ENCODE peak calls at places on chromosomes 11 and 22, in ten cellular contexts. One of them, this sample, is unnamed.

GRCh38 chr11:6233984-6234313 is 487 bp downstream of the FHIP1B start:
- DNase-seq in tibial artery: no peak
- DNase-seq in IMR-90: no peak
- DNase-seq in fibroblast of lung: peak
- DNase-seq in osteoblast: peak
- DNase-seq in Peyer's patch: no peak
- DNase-seq in heart right ventricle: peak
- DNase-seq in esophagus squamous epithelium: no peak
- DNase-seq in pancreas: no peak
- DNase-seq in mammary epithelial cell: no peak
- DNase-seq in this sample: no peak

GRCh38 chr22:39469681-39470461 is 13.1 kb downstream of the MGAT3 start:
- DNase-seq in IMR-90: no peak
- DNase-seq in esophagus squamous epithelium: no peak
- DNase-seq in pancreas: peak
- DNase-seq in osteoblast: peak
- DNase-seq in fibroblast of lung: no peak
- DNase-seq in heart right ventricle: no peak
- DNase-seq in tibial artery: no peak
- DNase-seq in mammary epithelial cell: no peak
- DNase-seq in Peyer's patch: no peak
- DNase-seq in this sample: no peak

GRCh38 chr22:17090550-17090949 is 5.8 kb downstream of the IL17RA start:
- DNase-seq in mammary epithelial cell: no peak
- DNase-seq in pancreas: no peak
- DNase-seq in tibial artery: no peak
- DNase-seq in esophagus squamous epithelium: no peak
- DNase-seq in IMR-90: no peak
- DNase-seq in osteoblast: peak
- DNase-seq in Peyer's patch: no peak
- DNase-seq in fibroblast of lung: no peak
- DNase-seq in heart right ventricle: no peak
- DNase-seq in this sample: no peak

GRCh38 chr22:26674211-26675190 is 17.1 kb downstream of the MIAT start:
- DNase-seq in esophagus squamous epithelium: no peak
- DNase-seq in tibial artery: no peak
- DNase-seq in osteoblast: no peak
- DNase-seq in pancreas: no peak
- DNase-seq in IMR-90: no peak
- DNase-seq in mammary epithelial cell: peak
- DNase-seq in Peyer's patch: peak
- DNase-seq in heart right ventricle: no peak
- DNase-seq in fibroblast of lung: no peak
- DNase-seq in this sample: no peak

GRCh38 chr11:35174666-35175065 is 35.7 kb downstream of the CD44 start:
- DNase-seq in fibroblast of lung: peak
- DNase-seq in heart right ventricle: no peak
- DNase-seq in tibial artery: no peak
- DNase-seq in IMR-90: peak
- DNase-seq in esophagus squamous epithelium: no peak
- DNase-seq in mammary epithelial cell: no peak
- DNase-seq in pancreas: no peak
- DNase-seq in Peyer's patch: no peak
- DNase-seq in osteoblast: peak
- DNase-seq in this sample: no peak

GRCh38 chr11:112961146-112961668 is at the start of gene NCAM1:
- DNase-seq in fibroblast of lung: peak
- DNase-seq in mammary epithelial cell: peak
- DNase-seq in Peyer's patch: peak
- DNase-seq in esophagus squamous epithelium: no peak
- DNase-seq in heart right ventricle: peak
- DNase-seq in pancreas: peak
- DNase-seq in IMR-90: peak
- DNase-seq in tibial artery: no peak
- DNase-seq in osteoblast: peak
- DNase-seq in this sample: no peak

GRCh38 chr11:120168960-120169681 is 31.2 kb upstream of the TRIM29 start:
- DNase-seq in IMR-90: peak
- DNase-seq in fibroblast of lung: peak
- DNase-seq in esophagus squamous epithelium: no peak
- DNase-seq in tibial artery: peak
- DNase-seq in Peyer's patch: no peak
- DNase-seq in heart right ventricle: peak
- DNase-seq in osteoblast: peak
- DNase-seq in mammary epithelial cell: peak
- DNase-seq in pancreas: peak
- DNase-seq in this sample: peak

GRCh38 chr11:29321293-29322132 is 695.3 kb downstream of the KCNA4 start:
- DNase-seq in pancreas: no peak
- DNase-seq in heart right ventricle: no peak
- DNase-seq in osteoblast: no peak
- DNase-seq in Peyer's patch: no peak
- DNase-seq in esophagus squamous epithelium: no peak
- DNase-seq in fibroblast of lung: peak
- DNase-seq in IMR-90: peak
- DNase-seq in tibial artery: no peak
- DNase-seq in mammary epithelial cell: peak
- DNase-seq in this sample: no peak

GRCh38 chr11:119307219-119307618 is 9.7 kb downstream of the MCAM start:
- DNase-seq in tibial artery: peak
- DNase-seq in osteoblast: no peak
- DNase-seq in esophagus squamous epithelium: no peak
- DNase-seq in mammary epithelial cell: no peak
- DNase-seq in pancreas: no peak
- DNase-seq in IMR-90: no peak
- DNase-seq in Peyer's patch: no peak
- DNase-seq in fibroblast of lung: no peak
- DNase-seq in heart right ventricle: no peak
- DNase-seq in this sample: no peak

GRCh38 chr11:125926682-125927081 is 19.2 kb upstream of the VSIG10L2 start:
- DNase-seq in IMR-90: no peak
- DNase-seq in pancreas: no peak
- DNase-seq in fibroblast of lung: no peak
- DNase-seq in esophagus squamous epithelium: no peak
- DNase-seq in heart right ventricle: no peak
- DNase-seq in tibial artery: no peak
- DNase-seq in mammary epithelial cell: no peak
- DNase-seq in Peyer's patch: no peak
- DNase-seq in osteoblast: no peak
- DNase-seq in this sample: no peak

GRCh38 chr11:65576867-65577755 is 1.3 kb downstream of the EHBP1L1 start:
- DNase-seq in osteoblast: peak
- DNase-seq in mammary epithelial cell: peak
- DNase-seq in fibroblast of lung: peak
- DNase-seq in pancreas: peak
- DNase-seq in esophagus squamous epithelium: no peak
- DNase-seq in tibial artery: peak
- DNase-seq in heart right ventricle: peak
- DNase-seq in Peyer's patch: peak
- DNase-seq in IMR-90: peak
- DNase-seq in this sample: peak

GRCh38 chr11:106137061-106137460 is 59.6 kb downstream of the AASDHPPT start:
- DNase-seq in fibroblast of lung: peak
- DNase-seq in esophagus squamous epithelium: no peak
- DNase-seq in pancreas: no peak
- DNase-seq in heart right ventricle: no peak
- DNase-seq in Peyer's patch: no peak
- DNase-seq in IMR-90: no peak
- DNase-seq in osteoblast: no peak
- DNase-seq in mammary epithelial cell: no peak
- DNase-seq in tibial artery: no peak
- DNase-seq in this sample: no peak

GRCh38 chr11:23778971-23779370 is 717.9 kb upstream of the LUZP2 start:
- DNase-seq in heart right ventricle: no peak
- DNase-seq in IMR-90: peak
- DNase-seq in osteoblast: no peak
- DNase-seq in pancreas: no peak
- DNase-seq in Peyer's patch: no peak
- DNase-seq in esophagus squamous epithelium: no peak
- DNase-seq in mammary epithelial cell: no peak
- DNase-seq in fibroblast of lung: peak
- DNase-seq in tibial artery: no peak
- DNase-seq in this sample: no peak
- H3K4me3 ChIP-seq in heart right ventricle: no peak
- H3K4me3 ChIP-seq in IMR-90: no peak
- H3K4me3 ChIP-seq in osteoblast: no peak
- H3K4me3 ChIP-seq in pancreas: no peak
- H3K4me3 ChIP-seq in Peyer's patch: no peak
- H3K4me3 ChIP-seq in esophagus squamous epithelium: no peak
- H3K4me3 ChIP-seq in mammary epithelial cell: no peak
- H3K4me3 ChIP-seq in fibroblast of lung: no peak
- H3K4me3 ChIP-seq in tibial artery: no peak
- H3K4me3 ChIP-seq in this sample: no peak

DNA sequence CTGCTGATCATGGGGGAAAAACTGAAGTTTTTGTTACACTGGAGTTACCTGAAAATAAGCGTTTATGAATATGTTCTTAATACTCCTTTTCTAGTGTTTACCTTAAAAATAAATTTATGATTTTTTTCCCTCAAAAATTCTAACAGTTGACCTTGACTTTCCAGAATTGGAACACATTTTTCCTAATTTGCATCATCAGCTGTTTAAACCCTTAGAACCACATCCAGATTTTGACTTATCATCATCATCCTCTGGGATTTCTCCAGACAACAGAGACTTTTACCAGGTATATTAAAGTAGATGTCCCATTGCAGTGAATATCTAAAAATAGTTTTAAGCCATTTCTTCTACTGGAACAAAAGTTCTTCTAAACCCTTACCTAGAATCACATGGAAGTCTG is 17.2 kb downstream of the TAF1D start:
- DNase-seq in Peyer's patch: no peak
- DNase-seq in IMR-90: no peak
- DNase-seq in fibroblast of lung: no peak
- DNase-seq in pancreas: no peak
- DNase-seq in mammary epithelial cell: no peak
- DNase-seq in heart right ventricle: no peak
- DNase-seq in esophagus squamous epithelium: no peak
- DNase-seq in osteoblast: no peak
- DNase-seq in tibial artery: no peak
- DNase-seq in this sample: no peak
- H3K27ac ChIP-seq in Peyer's patch: no peak
- H3K27ac ChIP-seq in IMR-90: no peak
- H3K27ac ChIP-seq in fibroblast of lung: no peak
- H3K27ac ChIP-seq in pancreas: no peak
- H3K27ac ChIP-seq in mammary epithelial cell: no peak
- H3K27ac ChIP-seq in heart right ventricle: no peak
- H3K27ac ChIP-seq in esophagus squamous epithelium: no peak
- H3K27ac ChIP-seq in osteoblast: no peak
- H3K27ac ChIP-seq in tibial artery: no peak
- H3K27ac ChIP-seq in this sample: no peak

GRCh38 chr22:46294784-46295183 is 1.9 kb upstream of the GTSE1 start:
- DNase-seq in heart right ventricle: no peak
- DNase-seq in Peyer's patch: no peak
- DNase-seq in osteoblast: peak
- DNase-seq in pancreas: no peak
- DNase-seq in tibial artery: no peak
- DNase-seq in fibroblast of lung: no peak
- DNase-seq in esophagus squamous epithelium: no peak
- DNase-seq in IMR-90: no peak
- DNase-seq in mammary epithelial cell: no peak
- DNase-seq in this sample: no peak

GRCh38 chr22:46299101-46299500 is 2.4 kb downstream of the GTSE1 start:
- DNase-seq in esophagus squamous epithelium: no peak
- DNase-seq in IMR-90: no peak
- DNase-seq in Peyer's patch: no peak
- DNase-seq in tibial artery: no peak
- DNase-seq in heart right ventricle: no peak
- DNase-seq in osteoblast: peak
- DNase-seq in mammary epithelial cell: no peak
- DNase-seq in pancreas: no peak
- DNase-seq in fibroblast of lung: no peak
- DNase-seq in this sample: no peak

GRCh38 chr22:46295277-46295971 is 1.2 kb upstream of the GTSE1 start:
- DNase-seq in pancreas: no peak
- DNase-seq in mammary epithelial cell: no peak
- DNase-seq in heart right ventricle: no peak
- DNase-seq in Peyer's patch: no peak
- DNase-seq in fibroblast of lung: no peak
- DNase-seq in tibial artery: no peak
- DNase-seq in esophagus squamous epithelium: no peak
- DNase-seq in osteoblast: peak
- DNase-seq in IMR-90: no peak
- DNase-seq in this sample: no peak

GRCh38 chr22:46297151-46297819 is 615 bp downstream of the GTSE1 start:
- DNase-seq in tibial artery: no peak
- DNase-seq in fibroblast of lung: peak
- DNase-seq in IMR-90: peak
- DNase-seq in osteoblast: peak
- DNase-seq in esophagus squamous epithelium: no peak
- DNase-seq in Peyer's patch: no peak
- DNase-seq in pancreas: no peak
- DNase-seq in mammary epithelial cell: peak
- DNase-seq in heart right ventricle: no peak
- DNase-seq in this sample: no peak

DNA sequence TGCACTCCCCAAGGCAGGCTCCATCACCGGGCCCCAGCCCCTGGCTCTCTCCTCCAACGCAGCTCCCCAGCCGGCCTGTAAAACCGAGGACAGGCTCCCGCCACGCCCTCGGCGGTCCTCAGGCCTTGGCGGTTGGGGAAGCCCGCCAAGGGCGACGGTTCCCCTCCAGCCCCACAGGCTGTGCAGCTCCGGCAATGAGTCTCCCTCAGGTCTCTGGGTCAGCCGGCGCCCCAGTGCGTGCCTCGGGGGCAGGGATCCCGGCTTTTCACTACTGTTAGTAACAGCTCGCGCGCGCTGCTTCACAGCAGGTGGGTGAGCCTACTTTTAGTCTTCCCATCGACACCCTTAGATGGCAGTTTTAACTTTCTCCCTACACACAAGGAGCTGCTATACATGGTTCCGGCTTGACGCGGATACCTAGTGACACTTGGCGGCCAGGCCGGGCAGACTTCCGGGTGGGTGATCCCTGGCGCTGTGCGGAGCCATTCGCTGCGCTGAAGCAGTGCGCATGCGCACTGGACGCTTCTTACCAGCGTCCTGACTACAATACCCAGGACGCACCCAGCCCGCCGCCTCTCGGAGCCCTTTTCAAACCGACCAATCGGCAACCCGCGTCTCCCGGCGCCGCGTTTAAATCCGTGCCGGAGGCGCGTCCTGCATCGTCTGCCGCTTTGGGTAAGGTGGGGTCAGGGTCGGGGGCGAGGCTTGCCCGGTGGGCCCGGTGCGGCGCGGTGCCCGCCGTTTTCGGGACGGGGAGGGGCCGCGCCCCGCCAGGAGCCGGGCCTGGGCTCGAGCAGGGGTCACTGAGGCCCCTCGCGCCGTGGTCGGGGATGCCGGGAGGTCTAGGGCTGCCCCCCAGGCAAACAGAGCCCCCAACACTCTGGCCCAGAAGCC is at the start of gene GTSE1:
- DNase-seq in fibroblast of lung: peak
- DNase-seq in pancreas: peak
- DNase-seq in osteoblast: peak
- DNase-seq in Peyer's patch: peak
- DNase-seq in mammary epithelial cell: peak
- DNase-seq in IMR-90: peak
- DNase-seq in heart right ventricle: peak
- DNase-seq in tibial artery: peak
- DNase-seq in esophagus squamous epithelium: peak
- DNase-seq in this sample: peak
- TF ChIP-seq CTCF in fibroblast of lung: no peak
- TF ChIP-seq CTCF in pancreas: no peak
- TF ChIP-seq CTCF in osteoblast: peak
- TF ChIP-seq CTCF in Peyer's patch: peak
- TF ChIP-seq CTCF in mammary epithelial cell: peak
- TF ChIP-seq CTCF in IMR-90: peak
- TF ChIP-seq CTCF in heart right ventricle: peak
- TF ChIP-seq CTCF in tibial artery: no peak
- TF ChIP-seq CTCF in esophagus squamous epithelium: peak
- TF ChIP-seq CTCF in this sample: no peak

GRCh38 chr11:95068549-95068948 is 1.8 kb downstream of the SRSF8 start:
- DNase-seq in fibroblast of lung: peak
- DNase-seq in heart right ventricle: peak
- DNase-seq in Peyer's patch: peak
- DNase-seq in tibial artery: peak
- DNase-seq in esophagus squamous epithelium: peak
- DNase-seq in osteoblast: peak
- DNase-seq in pancreas: no peak
- DNase-seq in IMR-90: peak
- DNase-seq in mammary epithelial cell: peak
- DNase-seq in this sample: peak
- H3K4me3 ChIP-seq in fibroblast of lung: peak
- H3K4me3 ChIP-seq in heart right ventricle: peak
- H3K4me3 ChIP-seq in Peyer's patch: peak
- H3K4me3 ChIP-seq in tibial artery: peak
- H3K4me3 ChIP-seq in esophagus squamous epithelium: peak
- H3K4me3 ChIP-seq in osteoblast: peak
- H3K4me3 ChIP-seq in pancreas: peak
- H3K4me3 ChIP-seq in IMR-90: peak
- H3K4me3 ChIP-seq in mammary epithelial cell: peak
- H3K4me3 ChIP-seq in this sample: peak